ENCODE peak calls at places on chromosomes 3 and 15, in four cellular contexts. H, Z, D and W are unnamed samples.

GRCh38 chr15:80127911-80128310 is 24.9 kb upstream of the FAH start:
- DNase-seq in D (no peak), Z (no peak), H (no peak), W (no peak)

GRCh38 chr15:63181658-63182057 is 7.7 kb upstream of the RAB8B start:
- DNase-seq in Z (no peak), H (no peak), D (no peak), W (no peak)

GRCh38 chr15:69794643-69795461 is 302.9 kb downstream of the TLE3 start:
- DNase-seq in D (no peak), H (no peak), Z (peak), W (no peak)

GRCh38 chr3:26438325-26438940 is 184.1 kb upstream of the LRRC3B start:
- DNase-seq in D (no peak), H (no peak), Z (no peak), W (no peak)

GRCh38 chr3:184710870-184711365 is 946 bp downstream of the MAGEF1 start:
- DNase-seq in D (no peak), H (peak), Z (no peak), W (no peak)

GRCh38 chr3:119918992-119919933 is 137.4 kb downstream of the NR1I2 start:
- DNase-seq in H (no peak), D (no peak), Z (no peak), W (no peak)

GRCh38 chr3:14352002-14352627 is 50.3 kb upstream of the SLC6A6 start:
- DNase-seq in D (no peak), Z (no peak), H (peak), W (no peak)

GRCh38 chr3:162142511-162142910 is 645.9 kb downstream of the OTOL1 start:
- DNase-seq in H (no peak), D (no peak), Z (peak), W (no peak)

GRCh38 chr3:183698318-183698731 is 728 bp downstream of the YEATS2 start:
- DNase-seq in D (peak), H (peak), Z (no peak), W (peak)

GRCh38 chr3:183692436-183692835 is 5.2 kb upstream of the YEATS2 start:
- DNase-seq in H (no peak), Z (no peak), D (no peak), W (no peak)

GRCh38 chr15:49137861-49138260 is 17.5 kb downstream of the COPS2 start:
- DNase-seq in Z (no peak), D (no peak), H (no peak), W (no peak)

GRCh38 chr3:29064085-29064484 is 216.8 kb upstream of the RBMS3 start:
- DNase-seq in H (no peak), Z (peak), D (no peak), W (no peak)

GRCh38 chr3:60307800-60308199 is 943.5 kb downstream of the FHIT start:
- DNase-seq in D (no peak), Z (no peak), H (no peak), W (no peak)

GRCh38 chr15:79849789-79850188 is 47.0 kb downstream of the MTHFS start:
- DNase-seq in Z (peak), H (peak), D (no peak), W (no peak)

GRCh38 chr3:188198760-188199327 is 44.9 kb downstream of the LPP start:
- DNase-seq in D (no peak), H (no peak), Z (no peak), W (no peak)

GRCh38 chr3:188199386-188199785 is 45.4 kb downstream of the LPP start:
- DNase-seq in H (no peak), D (no peak), Z (no peak), W (no peak)

GRCh38 chr3:188205992-188206416 is 52.0 kb downstream of the LPP start:
- DNase-seq in H (no peak), D (no peak), Z (no peak), W (no peak)

GRCh38 chr3:188204516-188204915 is 50.6 kb downstream of the LPP start:
- DNase-seq in H (no peak), Z (no peak), D (no peak), W (no peak)

DNA sequence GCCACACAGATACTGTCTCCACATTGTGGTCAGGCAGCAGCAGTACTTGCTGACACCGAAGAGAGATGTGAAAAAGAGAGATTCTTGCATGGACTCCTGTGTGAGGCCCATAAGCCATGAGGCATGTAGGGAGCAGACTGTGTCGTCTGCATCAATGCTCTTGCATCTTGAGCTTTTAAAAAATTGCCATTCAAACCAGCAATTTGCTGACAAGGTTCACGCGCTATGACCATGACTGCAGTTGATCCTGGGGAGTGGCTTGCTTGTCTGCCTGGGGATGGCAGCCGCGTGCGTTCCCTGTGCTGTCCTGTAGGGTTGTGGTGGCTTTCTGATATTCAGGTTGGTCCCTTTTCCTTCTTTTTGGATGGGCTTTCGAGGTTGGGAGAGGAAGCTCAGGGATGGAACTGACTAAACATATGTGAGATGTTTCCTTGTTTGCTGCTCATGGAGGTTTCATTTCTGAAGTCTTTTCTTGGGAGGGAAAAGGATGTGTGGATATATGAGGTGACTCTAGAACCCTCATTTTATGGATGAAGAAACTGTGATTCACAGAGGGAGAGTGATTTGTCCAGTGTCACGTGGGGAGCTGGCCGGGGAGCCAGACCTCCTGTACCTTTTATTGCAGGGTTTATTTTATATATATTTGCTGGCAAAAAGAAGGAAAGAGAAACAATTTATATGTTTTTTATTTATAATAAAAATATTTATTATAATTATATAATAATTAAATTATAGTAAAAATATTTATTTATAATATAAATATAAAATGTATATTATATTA is 48.6 kb downstream of the LPP start:
- DNase-seq in H (peak), Z (no peak), D (no peak), W (no peak)
- TF ChIP-seq CTCF in H (no peak), Z (no peak), D (no peak), W (peak)

GRCh38 chr15:47500823-47501222 is 216.5 kb upstream of the SEMA6D start:
- DNase-seq in Z (no peak), D (no peak), H (no peak), W (no peak)

DNA sequence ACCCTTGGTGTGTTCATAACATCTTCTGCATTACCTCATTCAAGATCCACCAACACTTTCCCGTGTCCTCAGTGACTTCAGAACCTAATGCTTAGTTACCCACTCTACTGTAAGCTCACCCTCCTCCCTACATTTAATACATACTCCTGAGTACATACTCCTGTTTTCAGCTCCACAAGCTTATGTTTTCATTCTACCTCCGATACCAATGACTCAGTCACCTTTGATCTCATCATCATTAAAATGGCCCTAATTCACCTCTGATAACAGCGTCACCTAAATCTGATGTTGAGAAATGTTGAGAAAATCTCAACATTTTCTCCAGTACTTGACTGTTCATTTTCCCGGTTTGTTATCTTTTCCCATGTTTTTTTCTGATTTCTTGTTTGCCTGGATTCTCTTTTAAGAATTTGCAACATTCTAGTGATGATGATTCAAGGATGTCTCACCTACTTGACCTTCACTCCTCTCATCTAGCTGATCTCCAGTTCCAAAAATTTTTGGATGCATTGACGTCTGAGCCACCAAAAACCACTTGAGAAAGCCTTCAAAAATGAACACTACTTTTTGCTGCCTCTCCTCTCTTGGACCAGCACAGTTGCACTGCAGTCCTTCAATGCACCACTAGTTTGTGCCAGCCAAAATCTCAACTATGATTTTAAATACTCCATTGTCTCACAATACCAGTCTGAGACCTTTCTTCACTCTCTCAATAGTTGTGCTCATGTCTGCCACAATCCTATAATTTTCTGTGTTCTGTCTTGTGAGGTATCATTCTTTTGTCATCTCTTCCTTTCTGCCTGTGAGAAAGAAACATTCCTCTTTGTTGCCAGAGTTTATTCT is 220.7 kb upstream of the SEMA6D start:
- DNase-seq in D (no peak), H (no peak), Z (no peak), W (no peak)
- TF ChIP-seq CTCF in D (no peak), H (no peak), Z (no peak), W (peak)

GRCh38 chr3:47469616-47470015 is 6.1 kb downstream of the SCAP start:
- DNase-seq in H (no peak), Z (peak), D (no peak), W (no peak)
- TF ChIP-seq CTCF in H (no peak), Z (no peak), D (no peak), W (no peak)

DNA sequence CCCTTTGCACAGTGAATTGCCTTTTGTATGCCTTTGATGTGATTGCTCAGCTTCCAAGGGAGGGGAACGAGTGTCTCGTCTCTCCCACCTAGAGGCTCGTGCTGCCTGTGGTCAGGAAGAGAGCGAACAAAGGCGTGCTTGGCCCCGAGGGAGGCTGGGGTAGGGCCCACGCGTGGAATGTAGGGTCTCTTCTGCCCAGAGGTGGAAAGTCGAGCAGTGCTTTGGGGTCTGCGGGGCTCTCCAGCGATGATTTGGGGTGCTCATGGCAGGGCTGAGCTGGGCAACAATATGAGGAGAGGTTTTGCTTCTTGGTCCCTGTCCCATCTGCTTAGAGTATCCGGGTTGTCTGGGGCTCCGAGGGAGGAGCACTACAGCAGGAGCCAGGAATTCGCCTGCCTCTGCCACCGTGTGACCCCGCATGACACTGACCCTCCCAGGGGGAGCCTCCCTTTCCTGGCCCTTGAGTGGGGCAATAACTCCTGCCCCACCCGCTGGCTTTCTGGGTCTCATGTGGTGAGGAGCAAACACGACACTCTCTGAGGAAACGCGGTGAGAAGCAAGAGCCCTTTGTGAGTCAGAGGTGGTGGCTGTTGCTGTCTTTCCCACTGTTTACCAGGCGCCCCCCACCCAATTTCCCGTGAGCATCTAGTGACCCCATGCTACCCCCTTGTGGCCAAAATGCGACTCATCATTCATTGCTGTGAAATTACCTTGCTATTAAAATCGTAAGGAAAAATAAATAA is 29.6 kb downstream of the CCNL1 start:
- DNase-seq in H (peak), D (peak), Z (peak), W (peak)
- TF ChIP-seq CTCF in H (peak), D (peak), Z (peak), W (peak)

DNA sequence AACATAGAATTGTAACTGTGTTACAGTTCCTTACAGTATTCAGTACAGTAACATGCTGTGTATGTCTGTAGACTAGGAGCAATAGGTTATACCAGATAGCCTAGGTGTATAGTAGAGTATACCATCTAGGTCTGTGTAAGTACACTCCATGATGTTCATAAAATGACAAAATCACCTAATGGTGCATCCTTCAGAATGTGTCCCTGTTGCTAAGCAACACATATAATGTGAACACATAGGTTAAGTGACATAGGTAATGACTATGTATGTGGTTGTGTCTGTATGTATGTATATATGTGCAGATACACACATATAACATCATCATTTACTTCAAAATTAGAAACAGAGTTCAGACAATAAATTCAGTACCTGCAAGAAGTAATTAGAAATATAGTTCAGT is 146.8 kb upstream of the GAP43 start:
- DNase-seq in D (no peak), H (no peak), Z (no peak), W (no peak)
- TF ChIP-seq CTCF in D (no peak), H (no peak), Z (no peak), W (no peak)

DNA sequence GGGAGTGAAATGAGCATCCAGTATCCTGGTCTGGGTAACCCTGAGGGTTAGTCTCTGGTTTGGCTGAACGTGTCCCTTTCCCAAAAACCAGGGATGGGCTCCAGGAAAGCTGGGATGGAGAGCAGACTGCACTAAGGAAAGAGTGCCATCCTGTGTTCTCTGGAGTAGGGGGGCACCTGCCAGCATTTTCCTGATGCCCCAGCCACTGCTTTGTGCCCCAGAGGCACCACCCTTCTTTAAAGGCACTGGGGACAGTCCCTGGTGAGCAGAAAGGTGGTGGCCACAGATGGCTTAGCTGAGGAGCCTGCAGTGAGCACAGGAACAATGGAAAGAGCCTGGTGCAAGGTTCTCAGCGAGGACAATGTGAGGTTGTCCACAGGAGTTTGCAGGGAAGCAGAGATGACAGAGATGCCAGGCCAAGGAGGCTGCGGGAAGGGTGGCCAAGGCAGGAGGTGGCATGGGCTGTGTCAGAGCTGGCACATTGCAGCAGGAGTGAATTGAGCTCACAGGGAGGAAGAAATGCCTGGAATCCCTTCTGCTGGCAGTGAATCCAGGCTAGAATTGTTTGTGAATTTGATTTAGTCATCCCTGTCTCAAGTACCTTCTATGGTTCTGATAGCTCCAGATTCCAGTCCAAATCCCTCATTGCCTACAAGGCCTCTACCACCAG is 39.9 kb downstream of the AMOTL2 start:
- DNase-seq in H (no peak), Z (peak), D (no peak), W (no peak)
- TF ChIP-seq CTCF in H (no peak), Z (no peak), D (no peak), W (no peak)

GRCh38 chr3:187974857-187975257 is 179.1 kb upstream of the LPP start:
- DNase-seq in Z (no peak), D (no peak), H (no peak), W (no peak)
- TF ChIP-seq CTCF in Z (no peak), D (no peak), H (no peak), W (no peak)

GRCh38 chr15:67009576-67010569 is 55.5 kb upstream of the SMAD3 start:
- DNase-seq in Z (no peak), H (no peak), D (no peak), W (no peak)
- TF ChIP-seq CTCF in Z (no peak), H (no peak), D (no peak), W (no peak)